ENCODE peak calls at places on chromosomes 6 and 20, in eight cellular contexts. One of them, this sample, is unnamed.

GRCh38 chr20:51575486-51575885 is 33.0 kb upstream of the NFATC2 start:
- DNase-seq in fibroblast of mammary gland: no peak
- DNase-seq in thoracic aorta: no peak
- DNase-seq in sigmoid colon: no peak
- DNase-seq in retinal pigment epithelial cell: no peak
- DNase-seq in HCT116: no peak
- DNase-seq in mesothelial cell of epicardium: no peak
- DNase-seq in left ventricle myocardium inferior: no peak
- DNase-seq in this sample: no peak

GRCh38 chr6:81938014-81938761 is 185.7 kb upstream of the TENT5A start:
- DNase-seq in fibroblast of mammary gland: peak
- DNase-seq in thoracic aorta: no peak
- DNase-seq in sigmoid colon: no peak
- DNase-seq in retinal pigment epithelial cell: no peak
- DNase-seq in HCT116: peak
- DNase-seq in mesothelial cell of epicardium: no peak
- DNase-seq in left ventricle myocardium inferior: no peak
- DNase-seq in this sample: peak

GRCh38 chr20:10113746-10114145 is 79.0 kb downstream of the ANKEF1 start:
- DNase-seq in fibroblast of mammary gland: peak
- DNase-seq in thoracic aorta: no peak
- DNase-seq in sigmoid colon: no peak
- DNase-seq in retinal pigment epithelial cell: no peak
- DNase-seq in HCT116: no peak
- DNase-seq in mesothelial cell of epicardium: no peak
- DNase-seq in left ventricle myocardium inferior: no peak
- DNase-seq in this sample: no peak

GRCh38 chr6:33779305-33779704 is 9.6 kb downstream of the LEMD2 start:
- DNase-seq in fibroblast of mammary gland: no peak
- DNase-seq in thoracic aorta: no peak
- DNase-seq in sigmoid colon: no peak
- DNase-seq in retinal pigment epithelial cell: no peak
- DNase-seq in HCT116: no peak
- DNase-seq in mesothelial cell of epicardium: no peak
- DNase-seq in left ventricle myocardium inferior: no peak
- DNase-seq in this sample: no peak

GRCh38 chr6:41541364-41541763 is 4.8 kb upstream of the FOXP4 start:
- DNase-seq in fibroblast of mammary gland: no peak
- DNase-seq in thoracic aorta: no peak
- DNase-seq in sigmoid colon: no peak
- DNase-seq in retinal pigment epithelial cell: no peak
- DNase-seq in HCT116: no peak
- DNase-seq in mesothelial cell of epicardium: no peak
- DNase-seq in left ventricle myocardium inferior: no peak
- DNase-seq in this sample: no peak

GRCh38 chr6:87722831-87723726 is 21.0 kb upstream of the AKIRIN2 start:
- DNase-seq in fibroblast of mammary gland: peak
- DNase-seq in thoracic aorta: peak
- DNase-seq in sigmoid colon: no peak
- DNase-seq in retinal pigment epithelial cell: peak
- DNase-seq in HCT116: peak
- DNase-seq in mesothelial cell of epicardium: no peak
- DNase-seq in left ventricle myocardium inferior: peak
- DNase-seq in this sample: peak

GRCh38 chr6:127923135-127923534 is 22.3 kb upstream of the THEMIS start:
- DNase-seq in fibroblast of mammary gland: no peak
- DNase-seq in thoracic aorta: no peak
- DNase-seq in sigmoid colon: no peak
- DNase-seq in retinal pigment epithelial cell: no peak
- DNase-seq in HCT116: no peak
- DNase-seq in mesothelial cell of epicardium: no peak
- DNase-seq in left ventricle myocardium inferior: no peak
- DNase-seq in this sample: no peak

GRCh38 chr6:44043479-44044153 is 83.6 kb downstream of the MRPL14 start:
- DNase-seq in fibroblast of mammary gland: peak
- DNase-seq in thoracic aorta: no peak
- DNase-seq in sigmoid colon: no peak
- DNase-seq in retinal pigment epithelial cell: no peak
- DNase-seq in HCT116: no peak
- DNase-seq in mesothelial cell of epicardium: no peak
- DNase-seq in left ventricle myocardium inferior: peak
- DNase-seq in this sample: peak

GRCh38 chr6:121430514-121431460 is 4.7 kb upstream of the GJA1 start:
- DNase-seq in fibroblast of mammary gland: peak
- DNase-seq in thoracic aorta: no peak
- DNase-seq in sigmoid colon: no peak
- DNase-seq in retinal pigment epithelial cell: no peak
- DNase-seq in HCT116: peak
- DNase-seq in mesothelial cell of epicardium: no peak
- DNase-seq in left ventricle myocardium inferior: no peak
- DNase-seq in this sample: peak

GRCh38 chr6:75285156-75285639 is 606 bp upstream of the TMEM30A start:
- DNase-seq in fibroblast of mammary gland: no peak
- DNase-seq in thoracic aorta: no peak
- DNase-seq in sigmoid colon: no peak
- DNase-seq in retinal pigment epithelial cell: no peak
- DNase-seq in HCT116: no peak
- DNase-seq in mesothelial cell of epicardium: no peak
- DNase-seq in left ventricle myocardium inferior: no peak
- DNase-seq in this sample: no peak

GRCh38 chr20:22686097-22686496 is 101.7 kb upstream of the FOXA2 start:
- DNase-seq in fibroblast of mammary gland: peak
- DNase-seq in thoracic aorta: no peak
- DNase-seq in sigmoid colon: no peak
- DNase-seq in retinal pigment epithelial cell: no peak
- DNase-seq in HCT116: peak
- DNase-seq in mesothelial cell of epicardium: no peak
- DNase-seq in left ventricle myocardium inferior: peak
- DNase-seq in this sample: peak

GRCh38 chr6:169324661-169325459 is 71.2 kb upstream of the THBS2 start:
- DNase-seq in fibroblast of mammary gland: peak
- DNase-seq in thoracic aorta: no peak
- DNase-seq in sigmoid colon: no peak
- DNase-seq in retinal pigment epithelial cell: no peak
- DNase-seq in HCT116: no peak
- DNase-seq in mesothelial cell of epicardium: no peak
- DNase-seq in left ventricle myocardium inferior: no peak
- DNase-seq in this sample: no peak

GRCh38 chr6:26327450-26328264 is 37.3 kb upstream of the BTN3A2 start:
- DNase-seq in fibroblast of mammary gland: peak
- DNase-seq in thoracic aorta: no peak
- DNase-seq in sigmoid colon: no peak
- DNase-seq in retinal pigment epithelial cell: no peak
- DNase-seq in HCT116: peak
- DNase-seq in mesothelial cell of epicardium: no peak
- DNase-seq in left ventricle myocardium inferior: no peak
- DNase-seq in this sample: peak

GRCh38 chr6:117290173-117290834 is 24.9 kb downstream of the VGLL2 start:
- DNase-seq in fibroblast of mammary gland: no peak
- DNase-seq in thoracic aorta: no peak
- DNase-seq in sigmoid colon: no peak
- DNase-seq in retinal pigment epithelial cell: no peak
- DNase-seq in HCT116: no peak
- DNase-seq in mesothelial cell of epicardium: no peak
- DNase-seq in left ventricle myocardium inferior: no peak
- DNase-seq in this sample: no peak

GRCh38 chr20:49395183-49395582 is 87.3 kb downstream of the KCNB1 start:
- DNase-seq in fibroblast of mammary gland: peak
- DNase-seq in thoracic aorta: peak
- DNase-seq in sigmoid colon: peak
- DNase-seq in retinal pigment epithelial cell: peak
- DNase-seq in HCT116: no peak
- DNase-seq in mesothelial cell of epicardium: no peak
- DNase-seq in left ventricle myocardium inferior: no peak
- DNase-seq in this sample: no peak

GRCh38 chr20:49394757-49395156 is 87.7 kb downstream of the KCNB1 start:
- DNase-seq in fibroblast of mammary gland: no peak
- DNase-seq in thoracic aorta: no peak
- DNase-seq in sigmoid colon: no peak
- DNase-seq in retinal pigment epithelial cell: no peak
- DNase-seq in HCT116: no peak
- DNase-seq in mesothelial cell of epicardium: no peak
- DNase-seq in left ventricle myocardium inferior: no peak
- DNase-seq in this sample: no peak

GRCh38 chr20:49396230-49396629 is 86.2 kb downstream of the KCNB1 start:
- DNase-seq in fibroblast of mammary gland: no peak
- DNase-seq in thoracic aorta: no peak
- DNase-seq in sigmoid colon: no peak
- DNase-seq in retinal pigment epithelial cell: no peak
- DNase-seq in HCT116: no peak
- DNase-seq in mesothelial cell of epicardium: no peak
- DNase-seq in left ventricle myocardium inferior: no peak
- DNase-seq in this sample: no peak

GRCh38 chr20:49394264-49394663 is 88.2 kb downstream of the KCNB1 start:
- DNase-seq in fibroblast of mammary gland: peak
- DNase-seq in thoracic aorta: no peak
- DNase-seq in sigmoid colon: peak
- DNase-seq in retinal pigment epithelial cell: no peak
- DNase-seq in HCT116: no peak
- DNase-seq in mesothelial cell of epicardium: no peak
- DNase-seq in left ventricle myocardium inferior: no peak
- DNase-seq in this sample: no peak

DNA sequence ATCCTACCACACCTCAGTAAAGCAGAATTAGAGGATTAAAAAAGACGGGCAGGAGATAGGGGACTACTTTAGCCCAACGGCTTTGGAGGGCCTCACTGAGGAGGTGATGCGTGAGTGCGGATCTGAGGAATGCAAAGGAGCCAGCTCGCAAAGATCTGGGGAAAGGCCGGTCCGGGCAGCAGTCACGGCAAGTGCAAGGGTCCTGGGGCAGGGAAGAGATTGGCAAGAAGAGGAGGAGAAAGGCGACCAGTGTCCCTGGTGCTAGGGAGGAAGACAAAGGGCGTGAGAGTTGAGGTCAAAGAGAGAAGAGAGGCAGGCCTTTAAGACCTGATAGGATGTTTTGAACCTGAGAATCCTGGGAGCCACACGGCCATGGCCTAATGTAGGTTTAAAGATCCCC is 86.8 kb downstream of the KCNB1 start:
- DNase-seq in fibroblast of mammary gland: no peak
- DNase-seq in thoracic aorta: no peak
- DNase-seq in sigmoid colon: no peak
- DNase-seq in retinal pigment epithelial cell: no peak
- DNase-seq in HCT116: no peak
- DNase-seq in mesothelial cell of epicardium: no peak
- DNase-seq in left ventricle myocardium inferior: no peak
- DNase-seq in this sample: no peak
- TF ChIP-seq CTCF in fibroblast of mammary gland: no peak
- TF ChIP-seq CTCF in thoracic aorta: no peak
- TF ChIP-seq CTCF in sigmoid colon: no peak
- TF ChIP-seq CTCF in retinal pigment epithelial cell: no peak
- TF ChIP-seq CTCF in HCT116: no peak
- TF ChIP-seq CTCF in mesothelial cell of epicardium: no peak
- TF ChIP-seq CTCF in left ventricle myocardium inferior: no peak
- TF ChIP-seq CTCF in this sample: no peak

DNA sequence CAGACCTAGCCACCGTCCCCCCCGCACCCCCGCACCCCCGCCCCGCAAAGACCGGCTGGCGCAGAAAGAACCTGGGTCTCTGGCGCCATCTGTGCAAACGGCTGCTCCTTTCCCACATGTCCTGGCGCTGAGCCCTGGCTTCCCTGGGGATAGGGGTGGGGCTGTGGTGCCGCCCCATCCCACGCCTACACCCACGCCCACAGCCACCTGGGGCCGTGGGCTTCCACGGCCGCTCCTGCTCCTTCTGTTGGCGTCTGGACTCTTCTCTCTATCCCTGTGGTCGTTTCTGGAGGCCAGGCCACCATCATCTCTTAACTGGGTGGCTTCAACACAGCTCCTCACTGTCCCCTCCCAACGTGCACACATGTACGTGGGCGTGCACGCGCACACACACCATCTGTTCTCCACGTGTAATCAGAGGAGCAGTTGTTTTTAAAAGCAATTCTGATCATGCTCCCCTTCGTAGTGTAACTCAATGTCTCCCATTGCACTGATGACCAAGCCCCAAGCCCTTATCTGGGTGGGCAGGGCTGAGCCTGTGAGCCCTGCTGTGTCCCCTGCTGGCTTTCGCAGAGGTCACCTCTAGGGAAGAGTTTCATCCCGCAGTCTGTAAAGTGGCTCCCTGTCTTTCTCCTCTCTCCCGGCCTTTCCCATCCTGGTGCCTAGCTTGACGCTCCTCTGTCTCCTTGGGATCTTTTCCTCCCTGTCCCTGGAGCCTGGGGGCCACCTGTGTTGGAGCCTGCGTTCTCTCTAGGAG is 31.9 kb upstream of the FAM83D start:
- DNase-seq in fibroblast of mammary gland: peak
- DNase-seq in thoracic aorta: no peak
- DNase-seq in sigmoid colon: no peak
- DNase-seq in retinal pigment epithelial cell: no peak
- DNase-seq in HCT116: no peak
- DNase-seq in mesothelial cell of epicardium: no peak
- DNase-seq in left ventricle myocardium inferior: peak
- DNase-seq in this sample: no peak
- TF ChIP-seq CTCF in fibroblast of mammary gland: no peak
- TF ChIP-seq CTCF in thoracic aorta: no peak
- TF ChIP-seq CTCF in sigmoid colon: no peak
- TF ChIP-seq CTCF in retinal pigment epithelial cell: no peak
- TF ChIP-seq CTCF in HCT116: no peak
- TF ChIP-seq CTCF in mesothelial cell of epicardium: no peak
- TF ChIP-seq CTCF in left ventricle myocardium inferior: peak
- TF ChIP-seq CTCF in this sample: no peak

DNA sequence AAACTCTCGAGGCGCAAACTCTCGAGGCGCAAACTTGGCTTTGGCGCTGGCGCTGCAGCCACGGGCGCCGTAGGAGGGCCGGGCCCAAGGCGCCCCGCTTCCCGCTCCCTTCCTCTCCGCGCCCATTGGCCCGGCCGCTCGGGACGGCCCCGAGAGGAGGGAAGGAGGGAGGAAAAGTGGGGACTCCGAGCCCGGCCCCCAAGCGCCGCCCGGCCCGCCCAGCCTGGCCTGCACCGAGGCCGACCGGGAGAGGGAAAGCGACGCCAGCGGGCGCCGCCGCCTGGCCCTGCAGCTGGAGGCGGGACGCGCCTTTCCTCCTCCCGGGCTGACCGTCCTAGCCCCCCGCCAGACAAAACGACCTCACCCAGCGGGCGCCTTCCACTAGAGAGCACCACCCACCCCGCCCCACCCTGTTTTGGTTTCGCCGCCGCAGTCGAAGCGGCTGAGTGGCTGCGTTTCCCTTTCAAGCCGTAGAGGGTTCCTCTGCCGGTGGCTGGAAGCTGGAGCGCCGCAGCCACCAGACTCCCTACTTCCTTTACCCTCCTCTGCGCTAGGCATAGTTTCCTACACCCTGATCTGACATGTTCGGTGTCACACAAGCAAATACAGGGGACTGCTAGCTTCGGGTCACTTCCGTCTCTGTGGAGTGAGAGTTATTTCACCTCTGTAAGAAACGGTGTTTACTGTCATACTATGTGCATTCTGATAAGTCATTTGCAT is at the start of gene MBOAT1:
- DNase-seq in fibroblast of mammary gland: peak
- DNase-seq in thoracic aorta: peak
- DNase-seq in sigmoid colon: peak
- DNase-seq in retinal pigment epithelial cell: peak
- DNase-seq in HCT116: peak
- DNase-seq in mesothelial cell of epicardium: peak
- DNase-seq in left ventricle myocardium inferior: peak
- DNase-seq in this sample: peak
- TF ChIP-seq CTCF in fibroblast of mammary gland: no peak
- TF ChIP-seq CTCF in thoracic aorta: no peak
- TF ChIP-seq CTCF in sigmoid colon: no peak
- TF ChIP-seq CTCF in retinal pigment epithelial cell: peak
- TF ChIP-seq CTCF in HCT116: no peak
- TF ChIP-seq CTCF in mesothelial cell of epicardium: no peak
- TF ChIP-seq CTCF in left ventricle myocardium inferior: peak
- TF ChIP-seq CTCF in this sample: peak

GRCh38 chr6:152669894-152670293 is 27.8 kb upstream of the MYCT1 start:
- DNase-seq in fibroblast of mammary gland: peak
- DNase-seq in thoracic aorta: no peak
- DNase-seq in sigmoid colon: no peak
- DNase-seq in retinal pigment epithelial cell: no peak
- DNase-seq in HCT116: peak
- DNase-seq in mesothelial cell of epicardium: no peak
- DNase-seq in left ventricle myocardium inferior: no peak
- DNase-seq in this sample: no peak
- TF ChIP-seq CTCF in fibroblast of mammary gland: peak
- TF ChIP-seq CTCF in thoracic aorta: no peak
- TF ChIP-seq CTCF in sigmoid colon: no peak
- TF ChIP-seq CTCF in retinal pigment epithelial cell: peak
- TF ChIP-seq CTCF in HCT116: peak
- TF ChIP-seq CTCF in mesothelial cell of epicardium: no peak
- TF ChIP-seq CTCF in left ventricle myocardium inferior: peak
- TF ChIP-seq CTCF in this sample: no peak